ENCODE peak calls at places on chromosomes 16 and 17, in five cellular contexts. One of them, this sample, is unnamed.

GRCh38 chr16:87834015-87834667 is 35.2 kb downstream of the SLC7A5 start:
- DNase-seq in KBM-7: no peak
- DNase-seq in body of pancreas: no peak
- DNase-seq in stimulated activated CD4-positive, alpha-beta T cell treated with anti-CD3 and anti-CD28 coated beads, Interleukin-15, amount 100 ng/mL, for 1 hour: no peak
- DNase-seq in NCI-H774: no peak
- DNase-seq in this sample: no peak

GRCh38 chr17:33696102-33696501 is 403.0 kb upstream of the ASIC2 start:
- DNase-seq in KBM-7: no peak
- DNase-seq in body of pancreas: no peak
- DNase-seq in stimulated activated CD4-positive, alpha-beta T cell treated with anti-CD3 and anti-CD28 coated beads, Interleukin-15, amount 100 ng/mL, for 1 hour: no peak
- DNase-seq in NCI-H774: no peak
- DNase-seq in this sample: no peak

GRCh38 chr17:77882481-77883212 is 75.9 kb upstream of the TNRC6C start:
- DNase-seq in KBM-7: no peak
- DNase-seq in body of pancreas: peak
- DNase-seq in stimulated activated CD4-positive, alpha-beta T cell treated with anti-CD3 and anti-CD28 coated beads, Interleukin-15, amount 100 ng/mL, for 1 hour: peak
- DNase-seq in NCI-H774: no peak
- DNase-seq in this sample: peak

GRCh38 chr16:68406458-68407041 is 41.8 kb downstream of the SMPD3 start:
- DNase-seq in KBM-7: no peak
- DNase-seq in body of pancreas: no peak
- DNase-seq in stimulated activated CD4-positive, alpha-beta T cell treated with anti-CD3 and anti-CD28 coated beads, Interleukin-15, amount 100 ng/mL, for 1 hour: no peak
- DNase-seq in NCI-H774: no peak
- DNase-seq in this sample: no peak

GRCh38 chr17:48633266-48633816 is 7.2 kb upstream of the HOXB9 start:
- DNase-seq in KBM-7: no peak
- DNase-seq in body of pancreas: no peak
- DNase-seq in stimulated activated CD4-positive, alpha-beta T cell treated with anti-CD3 and anti-CD28 coated beads, Interleukin-15, amount 100 ng/mL, for 1 hour: no peak
- DNase-seq in NCI-H774: no peak
- DNase-seq in this sample: no peak

GRCh38 chr16:15643453-15644305 is 725 bp upstream of the MARF1 start:
- DNase-seq in KBM-7: peak
- DNase-seq in body of pancreas: peak
- DNase-seq in stimulated activated CD4-positive, alpha-beta T cell treated with anti-CD3 and anti-CD28 coated beads, Interleukin-15, amount 100 ng/mL, for 1 hour: no peak
- DNase-seq in NCI-H774: peak
- DNase-seq in this sample: peak

GRCh38 chr17:27535178-27535928 is 79.1 kb downstream of the KSR1 start:
- DNase-seq in KBM-7: no peak
- DNase-seq in body of pancreas: no peak
- DNase-seq in stimulated activated CD4-positive, alpha-beta T cell treated with anti-CD3 and anti-CD28 coated beads, Interleukin-15, amount 100 ng/mL, for 1 hour: no peak
- DNase-seq in NCI-H774: no peak
- DNase-seq in this sample: no peak

GRCh38 chr16:56941092-56941491 is 9.2 kb downstream of the HERPUD1 start:
- DNase-seq in KBM-7: no peak
- DNase-seq in body of pancreas: no peak
- DNase-seq in stimulated activated CD4-positive, alpha-beta T cell treated with anti-CD3 and anti-CD28 coated beads, Interleukin-15, amount 100 ng/mL, for 1 hour: no peak
- DNase-seq in NCI-H774: no peak
- DNase-seq in this sample: peak

GRCh38 chr17:5513610-5514009 is 27.2 kb downstream of the MIS12 start:
- DNase-seq in KBM-7: peak
- DNase-seq in body of pancreas: no peak
- DNase-seq in stimulated activated CD4-positive, alpha-beta T cell treated with anti-CD3 and anti-CD28 coated beads, Interleukin-15, amount 100 ng/mL, for 1 hour: no peak
- DNase-seq in NCI-H774: no peak
- DNase-seq in this sample: no peak

This sample was measured in GM12865.